ENCODE peak calls at places on chromosomes 16 and 17, in four cellular contexts. T is uterus, Y is kidney, K is thyroid gland. H is an unnamed sample. For H3K9me3 and H3K4me1, the result is how much of the 10 kb centered on the place peaks cover.

GRCh38 chr17:62085511-62086408 is 20.7 kb upstream of the MED13 start:
- DNase-seq in K (peak), T (no peak), Y (no peak), H (no peak)

GRCh38 chr16:89561195-89562026 is 929 bp downstream of the RPL13 start:
- DNase-seq in T (no peak), K (no peak), Y (peak), H (no peak)

GRCh38 chr17:74042241-74042640 is 161.2 kb upstream of the RPL38 start:
- DNase-seq in T (no peak), Y (no peak), K (no peak), H (no peak)

GRCh38 chr17:36703860-36704266 is 102.5 kb downstream of the MRM1 start:
- DNase-seq in T (peak), K (peak), Y (no peak), H (peak)

GRCh38 chr16:48542020-48542473 is 67.9 kb downstream of the N4BP1 start:
- DNase-seq in K (peak), T (no peak), Y (peak), H (peak)

GRCh38 chr16:4882261-4882632 is 35.0 kb downstream of the UBN1 start:
- DNase-seq in K (peak), T (no peak), Y (no peak), H (no peak)

GRCh38 chr16:80092686-80093085 is 448.1 kb upstream of the DYNLRB2 start:
- DNase-seq in Y (no peak), T (no peak), K (no peak), H (no peak)

GRCh38 chr16:685967-686366 is 1.8 kb upstream of the JMJD8 start:
- DNase-seq in T (no peak), Y (no peak), K (peak), H (peak)

GRCh38 chr16:85611455-85612190 is 1.5 kb upstream of the GSE1 start:
- DNase-seq in T (peak), Y (peak), K (peak), H (peak)

GRCh38 chr17:28807925-28808641 is 34.5 kb downstream of the FAM222B start:
- DNase-seq in Y (no peak), K (no peak), T (no peak), H (peak)

GRCh38 chr16:10081201-10081940 is 100.9 kb downstream of the GRIN2A start:
- DNase-seq in T (no peak), K (no peak), Y (no peak), H (no peak)

GRCh38 chr17:70621593-70621992 is 452.3 kb downstream of the KCNJ2 start:
- DNase-seq in T (no peak), K (no peak), Y (no peak), H (no peak)

GRCh38 chr17:45384047-45384799 is 48.4 kb downstream of the ARHGAP27 start:
- DNase-seq in Y (no peak), T (no peak), K (peak), H (no peak)

GRCh38 chr17:10457952-10458351 is 11.4 kb downstream of the MYH4 start:
- DNase-seq in T (no peak), K (no peak), Y (no peak), H (no peak)

GRCh38 chr17:42405963-42406495 is 17.0 kb downstream of the CAVIN1 start:
- DNase-seq in K (peak), Y (peak), T (peak), H (peak)

GRCh38 chr17:47721725-47722124 is 11.3 kb upstream of the TBX21 start:
- DNase-seq in K (no peak), T (no peak), Y (no peak), H (no peak)

GRCh38 chr17:79002796-79003593 is 6.6 kb downstream of the CANT1 start:
- DNase-seq in Y (peak), T (peak), K (no peak), H (no peak)

GRCh38 chr17:82930924-82931695 is 91.3 kb upstream of the ZNF750 start:
- DNase-seq in Y (peak), T (peak), K (no peak), H (peak)

GRCh38 chr17:80307994-80308671 is 47.5 kb downstream of the RNF213 start:
- DNase-seq in T (no peak), K (no peak), Y (no peak), H (no peak)

GRCh38 chr17:80308672-80309517 is 48.2 kb downstream of the RNF213 start:
- DNase-seq in Y (no peak), K (no peak), T (no peak), H (no peak)

GRCh38 chr17:80297996-80298560 is 37.4 kb downstream of the RNF213 start:
- DNase-seq in Y (peak), K (no peak), T (no peak), H (no peak)

GRCh38 chr17:80303824-80304223 is 43.2 kb downstream of the RNF213 start:
- DNase-seq in Y (no peak), T (no peak), K (no peak), H (no peak)
- H3K9me3 ChIP-seq in Y (under half), T (under half), K (under half), H (under half)

GRCh38 chr17:76036497-76037380 is 9.6 kb upstream of the EVPL start:
- DNase-seq in K (no peak), T (peak), Y (peak), H (no peak)

GRCh38 chr17:76033139-76033538 is 6.0 kb upstream of the EVPL start:
- DNase-seq in T (no peak), K (no peak), Y (no peak), H (no peak)

GRCh38 chr17:76034433-76035185 is 7.5 kb upstream of the EVPL start:
- DNase-seq in K (no peak), Y (no peak), T (no peak), H (no peak)

GRCh38 chr17:76032780-76033108 is 5.6 kb upstream of the EVPL start:
- DNase-seq in K (no peak), Y (no peak), T (no peak), H (no peak)

DNA sequence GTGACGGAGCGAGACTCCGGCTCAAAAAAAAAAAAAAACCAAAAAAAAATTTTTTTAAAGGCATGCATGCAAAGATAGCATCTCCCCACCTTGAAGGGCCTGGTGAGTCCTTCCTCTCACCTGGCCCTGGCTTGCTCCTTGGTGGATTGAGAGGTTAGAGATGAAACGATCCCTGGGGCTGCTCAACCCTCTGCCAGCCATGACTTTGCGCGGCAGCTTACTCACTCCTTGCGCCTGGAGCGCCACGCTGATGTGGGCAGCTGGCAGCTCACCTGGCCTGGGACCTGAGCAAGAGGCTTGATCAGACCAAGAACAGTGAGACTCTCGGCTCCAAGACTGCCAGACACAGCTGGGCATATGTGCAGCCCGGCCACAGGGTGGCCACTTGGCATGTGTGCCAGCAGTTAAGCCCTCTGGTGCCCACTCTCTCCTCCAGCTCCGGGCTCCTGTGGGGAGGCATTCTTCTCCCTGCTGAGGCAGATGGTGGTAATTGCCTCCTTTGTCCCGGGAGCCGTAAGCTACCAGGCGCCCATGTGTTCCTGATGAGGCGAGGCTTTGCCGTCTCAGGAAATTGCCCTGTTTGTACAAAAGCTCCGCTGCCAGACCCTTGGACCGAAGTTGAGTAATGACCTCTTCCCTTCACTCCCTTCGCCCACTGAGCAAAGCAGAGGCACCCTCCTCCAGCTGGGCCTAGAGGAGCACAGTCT is 5.1 kb upstream of the EVPL start:
- DNase-seq in K (no peak), Y (no peak), T (no peak), H (peak)
- H3K4me3 ChIP-seq in K (no peak), Y (no peak), T (no peak), H (no peak)

GRCh38 chr16:83840060-83840617 is 32.4 kb downstream of the HSBP1 start:
- DNase-seq in Y (no peak), K (no peak), T (no peak), H (no peak)
- H3K4me1 ChIP-seq in Y (under half), K (under half), T (under half), H (under half)

DNA sequence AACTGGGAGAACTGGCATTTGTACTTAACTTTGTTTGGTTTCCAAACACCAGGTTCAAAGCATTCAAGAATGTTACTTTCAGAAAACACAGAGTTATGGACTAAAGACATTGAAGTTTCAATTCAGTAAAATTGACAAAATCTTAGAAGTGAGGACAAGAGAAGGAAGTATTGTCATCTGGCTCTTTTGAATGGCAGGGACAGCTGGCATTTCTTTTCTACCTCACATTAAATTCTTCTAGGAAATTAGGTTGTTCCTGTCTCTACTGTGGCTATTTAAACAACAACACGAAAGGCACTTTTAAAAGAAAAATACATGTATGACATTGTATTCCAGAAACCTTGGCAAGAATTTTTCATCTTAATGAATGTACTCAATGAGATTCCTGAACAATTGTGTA is 600.0 kb upstream of the CA10 start:
- DNase-seq in T (no peak), K (no peak), Y (no peak), H (no peak)
- H3K9me3 ChIP-seq in T (under half), K (under half), Y (under half), H (under half)

H was measured in body of pancreas.